ENCODE peak calls at places on chromosomes 3 and 15, in seven cellular contexts. S is amygdala, W is cerebellum, K is HFFc6, R is CD14-positive monocyte, E is HT-29, T is GOT3. Y is an unnamed sample.

GRCh38 chr3:12339701-12340480 is 51.0 kb downstream of the PPARG start:
- DNase-seq in S (no peak), W (no peak), K (no peak), R (no peak), E (no peak), T (no peak), Y (no peak)

GRCh38 chr3:30241721-30242120 is 364.7 kb upstream of the TGFBR2 start:
- DNase-seq in S (no peak), W (no peak), K (no peak), R (no peak), E (no peak), T (no peak), Y (no peak)

GRCh38 chr3:26647078-26647477 is 24.5 kb downstream of the LRRC3B start:
- DNase-seq in S (no peak), W (no peak), K (no peak), R (no peak), E (no peak), T (no peak), Y (no peak)

GRCh38 chr3:189703865-189704264 is 72.7 kb downstream of the TP63 start:
- DNase-seq in S (no peak), W (no peak), K (no peak), R (no peak), E (no peak), T (no peak), Y (no peak)

GRCh38 chr15:79339588-79340314 is 28.8 kb downstream of the TMED3 start:
- DNase-seq in S (no peak), W (peak; percentile 65), K (peak; percentile 61), R (no peak), E (peak; percentile 65), T (no peak), Y (peak; percentile 11)

GRCh38 chr3:25074151-25074550 is 353.9 kb upstream of the RARB start:
- DNase-seq in S (no peak), W (no peak), K (no peak), R (no peak), E (no peak), T (no peak), Y (no peak)

GRCh38 chr3:52128118-52128683 is 26.0 kb downstream of the POC1A start:
- DNase-seq in S (no peak), W (no peak), K (peak; percentile 72), R (no peak), E (peak; percentile 71), T (no peak), Y (peak; percentile 26)

GRCh38 chr3:52333869-52334557 is 17.9 kb downstream of the DNAH1 start:
- DNase-seq in S (no peak), W (no peak), K (peak; percentile 45), R (peak; percentile 1), E (no peak), T (no peak), Y (no peak)

GRCh38 chr3:35659808-35660207 is 20.5 kb downstream of the ARPP21 start:
- DNase-seq in S (no peak), W (peak; percentile 53), K (no peak), R (no peak), E (peak; percentile 28), T (no peak), Y (peak; percentile 46)

GRCh38 chr15:98807262-98807661 is 158.9 kb downstream of the IGF1R start:
- DNase-seq in S (no peak), W (no peak), K (peak; percentile 70), R (no peak), E (no peak), T (no peak), Y (no peak)

GRCh38 chr15:99100245-99101173 is 4.4 kb upstream of the SYNM start:
- DNase-seq in S (peak; percentile 76), W (peak; percentile 55), K (peak; percentile 49), R (no peak), E (peak; percentile 83), T (peak; percentile 45), Y (peak; percentile 7)

GRCh38 chr15:36469567-36469966 is 109.9 kb upstream of the CDIN1 start:
- DNase-seq in S (no peak), W (no peak), K (peak; percentile 12), R (no peak), E (no peak), T (no peak), Y (no peak)

GRCh38 chr3:128174645-128175590 is 21.6 kb downstream of the EEFSEC start:
- DNase-seq in S (no peak), W (no peak), K (no peak), R (no peak), E (peak; percentile 86), T (no peak), Y (no peak)

GRCh38 chr15:38260077-38260476 is 7.4 kb downstream of the SPRED1 start:
- DNase-seq in S (no peak), W (no peak), K (peak; percentile 42), R (no peak), E (no peak), T (no peak), Y (no peak)

GRCh38 chr3:180633722-180634121 is 31.8 kb downstream of the TTC14 start:
- DNase-seq in S (no peak), W (no peak), K (no peak), R (no peak), E (no peak), T (no peak), Y (no peak)

GRCh38 chr3:164199982-164200823 is 878.1 kb downstream of the SI start:
- DNase-seq in S (no peak), W (no peak), K (no peak), R (no peak), E (no peak), T (no peak), Y (no peak)

GRCh38 chr3:55554621-55555020 is 67.5 kb upstream of the WNT5A start:
- DNase-seq in S (no peak), W (no peak), K (no peak), R (no peak), E (no peak), T (no peak), Y (no peak)

GRCh38 chr3:73255609-73256029 is 194.2 kb downstream of the EBLN2 start:
- DNase-seq in S (peak; percentile 31), W (no peak), K (peak; percentile 70), R (no peak), E (peak; percentile 74), T (peak; percentile 15), Y (peak; percentile 96)

GRCh38 chr3:124982855-124983254 is 48.3 kb upstream of the MUC13 start:
- DNase-seq in S (no peak), W (no peak), K (no peak), R (no peak), E (no peak), T (no peak), Y (no peak)

GRCh38 chr3:9704343-9705322 is 1.0 kb downstream of the CPNE9 start:
- DNase-seq in S (no peak), W (peak; percentile 87), K (no peak), R (no peak), E (peak; percentile 7), T (no peak), Y (peak; percentile 7)

GRCh38 chr15:40633178-40633577 is 39.1 kb downstream of the KNL1 start:
- DNase-seq in S (no peak), W (no peak), K (peak; percentile 61), R (no peak), E (peak; percentile 40), T (no peak), Y (no peak)

GRCh38 chr15:96361309-96362000 is 31.0 kb downstream of the NR2F2 start:
- DNase-seq in S (no peak), W (no peak), K (no peak), R (no peak), E (no peak), T (no peak), Y (no peak)

GRCh38 chr3:37338500-37338899 is 164.1 kb upstream of the LRRFIP2 start:
- DNase-seq in S (no peak), W (no peak), K (no peak), R (no peak), E (no peak), T (no peak), Y (no peak)

GRCh38 chr15:49145651-49146609 is 9.5 kb downstream of the COPS2 start:
- DNase-seq in S (peak; percentile 5), W (peak; percentile 18), K (peak; percentile 55), R (no peak), E (peak; percentile 90), T (no peak), Y (peak; percentile 1)

GRCh38 chr3:12294885-12295580 is 6.2 kb downstream of the PPARG start:
- DNase-seq in S (no peak), W (no peak), K (peak; percentile 80), R (no peak), E (no peak), T (no peak), Y (no peak)

Y was measured in NCI-H510A treated with DMSO at 0.1 percent for 48 hours.